ENCODE peak calls at places on chromosome 13, in ten cellular contexts. F is astrocyte of the spinal cord, T is AG04450, Q is fibroblast of mammary gland, Z is NCI-H1092 treated with DMSO at 0.1 percent for 48 hours, H is MCF 10A, D is T-helper 17 cell, J is anterior cingulate cortex, I is brain microvascular endothelial cell, E is NAMALWA. R is an unnamed sample.

GRCh38 chr13:26600345-26600761 is 42.9 kb downstream of the WASF3 start:
- DNase-seq in F (no peak), T (no peak), Q (peak; percentile 81), Z (no peak), H (no peak), D (no peak), J (no peak), I (no peak), E (no peak), R (no peak)

GRCh38 chr13:48738261-48738755 is 84.6 kb downstream of the CYSLTR2 start:
- DNase-seq in F (no peak), T (no peak), Q (no peak), Z (no peak), H (no peak), D (no peak), J (no peak), I (no peak), E (no peak), R (no peak)

GRCh38 chr13:113145496-113145895 is 13.0 kb upstream of the PROZ start:
- DNase-seq in F (no peak), T (no peak), Q (no peak), Z (no peak), H (no peak), D (no peak), J (no peak), I (no peak), E (no peak), R (no peak)

GRCh38 chr13:24834902-24835510 is 71.0 kb downstream of the RNF17 start:
- DNase-seq in F (no peak), T (no peak), Q (no peak), Z (peak; percentile 20), H (peak; percentile 24), D (no peak), J (no peak), I (no peak), E (peak; percentile 78), R (no peak)

GRCh38 chr13:110647365-110647737 is 32.0 kb downstream of the NAXD start:
- DNase-seq in F (no peak), T (no peak), Q (no peak), Z (no peak), H (no peak), D (no peak), J (no peak), I (no peak), E (no peak), R (no peak)

GRCh38 chr13:109592776-109593175 is 193.6 kb downstream of the IRS2 start:
- DNase-seq in F (no peak), T (no peak), Q (no peak), Z (no peak), H (no peak), D (no peak), J (no peak), I (no peak), E (no peak), R (no peak)

GRCh38 chr13:35127466-35127865 is 185.4 kb downstream of the NBEA start:
- DNase-seq in F (no peak), T (no peak), Q (no peak), Z (no peak), H (no peak), D (no peak), J (no peak), I (no peak), E (no peak), R (no peak)

GRCh38 chr13:50098693-50099092 is 83.4 kb downstream of the KCNRG start:
- DNase-seq in F (no peak), T (no peak), Q (no peak), Z (no peak), H (no peak), D (no peak), J (no peak), I (no peak), E (no peak), R (no peak)

GRCh38 chr13:23751195-23751594 is 138.0 kb downstream of the MIPEP start:
- DNase-seq in F (peak; percentile 43), T (no peak), Q (peak; percentile 15), Z (no peak), H (peak; percentile 67), D (no peak), J (no peak), I (peak; percentile 36), E (no peak), R (no peak)

GRCh38 chr13:31377946-31378345 is 178.2 kb downstream of the B3GLCT start:
- DNase-seq in F (no peak), T (no peak), Q (no peak), Z (no peak), H (peak; percentile 4), D (no peak), J (no peak), I (no peak), E (peak; percentile 46), R (no peak)

GRCh38 chr13:51034906-51035305 is 76.2 kb downstream of the C13orf42 start:
- DNase-seq in F (no peak), T (no peak), Q (peak; percentile 10), Z (peak; percentile 28), H (no peak), D (no peak), J (no peak), I (no peak), E (no peak), R (no peak)

GRCh38 chr13:42990147-42990990 is 1.7 kb downstream of the EPSTI1 start:
- DNase-seq in F (peak; percentile 75), T (no peak), Q (peak; percentile 56), Z (peak; percentile 73), H (no peak), D (no peak), J (no peak), I (peak; percentile 50), E (peak; percentile 63), R (no peak)

GRCh38 chr13:30895773-30896172 is 10.3 kb upstream of the MEDAG start:
- DNase-seq in F (peak; percentile 87), T (peak; percentile 71), Q (peak; percentile 86), Z (no peak), H (peak; percentile 64), D (no peak), J (no peak), I (peak; percentile 87), E (no peak), R (no peak)

R was measured in epithelial cell of proximal tubule.